ENCODE peak calls at places on chromosome 12, in five cellular contexts. H is small intestine; B is adrenal gland; E is psoas muscle; N is effector memory CD4-positive, alpha-beta T cell. J is an unnamed sample.

GRCh38 chr12:123111498-123112165 is 39.3 kb downstream of the PITPNM2 start:
- DNase-seq in B (no peak), E (no peak), H (no peak), N (no peak), J (no peak)

GRCh38 chr12:230925-231671 is 17.1 kb upstream of the SLC6A12 start:
- DNase-seq in B (peak), H (no peak), N (no peak), E (no peak), J (no peak)

GRCh38 chr12:114046236-114046998 is 80.3 kb upstream of the RBM19 start:
- DNase-seq in N (no peak), E (no peak), B (no peak), H (no peak), J (no peak)

GRCh38 chr12:17511369-17511768 is 578.6 kb downstream of the RERGL start:
- DNase-seq in H (no peak), N (no peak), E (no peak), B (no peak), J (no peak)

GRCh38 chr12:119320678-119321077 is 13.9 kb upstream of the CCDC60 start:
- DNase-seq in H (no peak), B (no peak), N (no peak), E (no peak), J (no peak)

GRCh38 chr12:2284857-2285256 is 232.1 kb downstream of the CACNA1C start:
- DNase-seq in B (peak), E (peak), H (peak), N (no peak), J (no peak)

GRCh38 chr12:80033457-80033856 is 65.9 kb upstream of the OTOGL start:
- DNase-seq in E (no peak), N (no peak), B (no peak), H (no peak), J (no peak)

GRCh38 chr12:78060186-78060585 is 229.5 kb downstream of the NAV3 start:
- DNase-seq in E (no peak), H (no peak), N (no peak), B (no peak), J (no peak)

GRCh38 chr12:117853600-117853999 is 115.2 kb downstream of the KSR2 start:
- DNase-seq in E (no peak), H (peak), B (no peak), N (no peak), J (no peak)

GRCh38 chr12:98973395-98973794 is 328.3 kb downstream of the APAF1 start:
- DNase-seq in H (no peak), N (no peak), E (no peak), B (no peak), J (no peak)

GRCh38 chr12:125129592-125130255 is 64.5 kb downstream of the AACS start:
- DNase-seq in B (no peak), N (no peak), E (no peak), H (no peak), J (no peak)

GRCh38 chr12:109720152-109720855 is 6.7 kb downstream of the FAM222A start:
- DNase-seq in E (peak), N (no peak), H (no peak), B (peak), J (no peak)

GRCh38 chr12:42385341-42385841 is 59.4 kb downstream of the PPHLN1 start:
- DNase-seq in N (no peak), E (no peak), H (no peak), B (no peak), J (no peak)

GRCh38 chr12:91817512-91817911 is 328.1 kb downstream of the BTG1 start:
- DNase-seq in H (no peak), B (no peak), N (no peak), E (no peak), J (no peak)

GRCh38 chr12:90854136-90854689 is 100.8 kb downstream of the CCER1 start:
- DNase-seq in N (no peak), H (peak), E (no peak), B (no peak), J (peak)

GRCh38 chr12:65854629-65855028 is 30.3 kb downstream of the HMGA2 start:
- DNase-seq in N (no peak), B (no peak), E (no peak), H (no peak), J (no peak)

GRCh38 chr12:82359115-82359478 is 768 bp downstream of the METTL25 start:
- DNase-seq in N (no peak), E (peak), H (no peak), B (no peak), J (no peak)

GRCh38 chr12:18863769-18864500 is 126.0 kb downstream of the CAPZA3 start:
- DNase-seq in H (no peak), E (no peak), B (no peak), N (no peak), J (no peak)

GRCh38 chr12:131459666-131460365 is 251.1 kb upstream of the SFSWAP start:
- DNase-seq in N (no peak), E (no peak), H (no peak), B (peak), J (no peak)

GRCh38 chr12:10497602-10498001 is 8.1 kb upstream of the EIF2S3B start:
- DNase-seq in H (peak), B (no peak), E (no peak), N (no peak), J (no peak)

GRCh38 chr12:113980537-113981337 is 14.6 kb upstream of the RBM19 start:
- DNase-seq in N (no peak), E (no peak), H (peak), B (peak), J (peak)

GRCh38 chr12:57027805-57028153 is 11.4 kb upstream of the TAC3 start:
- DNase-seq in H (no peak), N (no peak), E (no peak), B (no peak), J (no peak)

GRCh38 chr12:115185529-115185928 is 501.6 kb upstream of the TBX3 start:
- DNase-seq in H (no peak), N (no peak), E (no peak), B (no peak), J (no peak)

GRCh38 chr12:49706351-49707126 is 666 bp downstream of the FMNL3 start:
- DNase-seq in N (no peak), B (peak), H (no peak), E (peak), J (peak)

GRCh38 chr12:126432780-126433179 is 1367.5 kb downstream of the AACS start:
- DNase-seq in E (no peak), B (no peak), N (no peak), H (no peak), J (no peak)

GRCh38 chr12:104682790-104683279 is 226.1 kb downstream of the CHST11 start:
- DNase-seq in H (peak), E (no peak), N (peak), B (no peak), J (peak)

GRCh38 chr12:14514154-14514842 is 53.4 kb downstream of the PLBD1 start:
- DNase-seq in N (no peak), B (no peak), H (peak), E (no peak), J (no peak)

GRCh38 chr12:9027156-9027555 is 37.8 kb downstream of the KLRG1 start:
- DNase-seq in E (no peak), N (no peak), B (no peak), H (no peak), J (no peak)

GRCh38 chr12:95548056-95548538 is 3.2 kb downstream of the USP44 start:
- DNase-seq in H (peak), E (no peak), N (no peak), B (peak), J (peak)

GRCh38 chr12:42119085-42119633 is 25.5 kb downstream of the GXYLT1 start:
- DNase-seq in E (no peak), N (no peak), H (no peak), B (no peak), J (peak)

GRCh38 chr12:19499030-19499429 is 59.7 kb downstream of the AEBP2 start:
- DNase-seq in E (no peak), N (no peak), B (no peak), H (no peak), J (no peak)

GRCh38 chr12:27119797-27120196 is 37.4 kb upstream of the C12orf71 start:
- DNase-seq in H (no peak), B (no peak), E (no peak), N (no peak), J (no peak)

GRCh38 chr12:80222261-80222660 is 122.9 kb downstream of the OTOGL start:
- DNase-seq in H (no peak), N (no peak), B (no peak), E (no peak), J (no peak)

GRCh38 chr12:81146228-81147225 is 68.6 kb downstream of the ACSS3 start:
- DNase-seq in N (no peak), H (no peak), B (no peak), E (no peak), J (no peak)

GRCh38 chr12:72995616-72996015 is 723.4 kb downstream of the TRHDE start:
- DNase-seq in N (no peak), E (no peak), B (no peak), H (no peak), J (no peak)

GRCh38 chr12:32454075-32454474 is 54.7 kb downstream of the FGD4 start:
- DNase-seq in H (peak), N (no peak), B (no peak), E (no peak), J (no peak)

GRCh38 chr12:12803186-12803585 is 10.0 kb upstream of the DDX47 start:
- DNase-seq in N (peak), B (peak), E (peak), H (peak), J (peak)

GRCh38 chr12:56905852-56906251 is 28.4 kb downstream of the SDR9C7 start:
- DNase-seq in E (no peak), N (no peak), H (no peak), B (no peak), J (no peak)

GRCh38 chr12:75315518-75315917 is 14.6 kb downstream of the CAPS2 start:
- DNase-seq in B (no peak), H (no peak), N (no peak), E (no peak), J (no peak)

DNA sequence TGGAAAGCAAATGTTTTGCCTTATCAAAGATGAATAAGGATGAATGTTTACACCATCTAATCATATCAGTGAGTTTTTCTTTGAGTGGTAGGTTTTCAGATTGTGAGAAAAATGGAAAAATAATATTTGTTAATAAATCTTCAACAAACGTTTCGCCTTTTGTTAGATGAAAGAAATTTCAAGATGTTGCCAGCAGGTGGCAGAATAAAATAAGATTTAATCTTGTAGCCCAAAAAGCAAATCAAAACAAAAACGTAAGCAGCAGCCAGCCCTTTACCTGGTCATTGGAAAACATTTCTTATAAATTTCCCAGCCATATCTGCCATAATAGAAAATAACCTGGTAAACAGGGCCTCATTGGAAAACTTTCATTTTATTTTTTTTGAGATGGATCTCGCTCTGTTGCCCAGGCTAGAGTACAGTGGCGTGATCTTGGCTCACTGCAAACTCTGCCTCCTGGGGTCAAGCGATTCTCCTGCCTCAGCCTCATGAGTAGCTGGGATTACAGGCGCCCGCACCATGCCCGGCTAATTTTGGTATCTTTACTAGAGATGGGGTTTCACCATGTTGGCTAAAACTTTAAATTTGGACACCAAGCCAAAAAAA is 15.4 kb upstream of the TMEM120B start:
- DNase-seq in E (no peak), N (no peak), B (no peak), H (peak), J (peak)
- H3K4me3 ChIP-seq in E (no peak), N (no peak), B (no peak), H (no peak), J (no peak)

GRCh38 chr12:52691076-52691764 is 11.0 kb upstream of the KRT1 start:
- DNase-seq in N (peak), E (no peak), H (no peak), B (no peak), J (peak)

GRCh38 chr12:52689936-52690335 is 9.7 kb upstream of the KRT1 start:
- DNase-seq in N (no peak), B (no peak), E (no peak), H (no peak), J (no peak)

GRCh38 chr12:52689239-52689638 is 9.0 kb upstream of the KRT1 start:
- DNase-seq in H (no peak), N (no peak), E (no peak), B (no peak), J (no peak)

GRCh38 chr12:52691765-52692150 is 11.6 kb upstream of the KRT1 start:
- DNase-seq in N (no peak), H (no peak), B (no peak), E (no peak), J (no peak)

GRCh38 chr12:52690351-52691075 is 10.3 kb upstream of the KRT1 start:
- DNase-seq in B (no peak), E (no peak), N (no peak), H (no peak), J (no peak)
- H3K4me3 ChIP-seq in B (no peak), E (peak), N (peak), H (no peak), J (peak)

GRCh38 chr12:107645630-107646333 is 39.8 kb upstream of the PWP1 start:
- DNase-seq in E (peak), N (no peak), H (no peak), B (no peak), J (no peak)
- H3K4me3 ChIP-seq in E (no peak), N (no peak), H (no peak), B (no peak), J (no peak)

GRCh38 chr12:7460375-7461259 is 16.7 kb upstream of the CD163L1 start:
- DNase-seq in H (peak), N (peak), E (no peak), B (no peak), J (no peak)
- H3K4me3 ChIP-seq in H (no peak), N (no peak), E (no peak), B (no peak), J (no peak)

GRCh38 chr12:47216150-47216677 is 136.5 kb upstream of the AMIGO2 start:
- DNase-seq in B (no peak), H (peak), E (no peak), N (peak), J (peak)

GRCh38 chr12:47221256-47222023 is 141.7 kb upstream of the AMIGO2 start:
- DNase-seq in N (no peak), E (no peak), B (no peak), H (peak), J (no peak)

GRCh38 chr12:47222592-47222959 is 142.8 kb upstream of the AMIGO2 start:
- DNase-seq in E (no peak), N (no peak), H (no peak), B (no peak), J (no peak)

GRCh38 chr12:47218191-47218654 is 138.5 kb upstream of the AMIGO2 start:
- DNase-seq in E (no peak), N (no peak), B (no peak), H (no peak), J (peak)

GRCh38 chr12:47219243-47219642 is 139.5 kb upstream of the AMIGO2 start:
- DNase-seq in B (no peak), E (no peak), H (no peak), N (no peak), J (no peak)
- H3K4me3 ChIP-seq in B (no peak), E (no peak), H (no peak), N (peak), J (peak)

DNA sequence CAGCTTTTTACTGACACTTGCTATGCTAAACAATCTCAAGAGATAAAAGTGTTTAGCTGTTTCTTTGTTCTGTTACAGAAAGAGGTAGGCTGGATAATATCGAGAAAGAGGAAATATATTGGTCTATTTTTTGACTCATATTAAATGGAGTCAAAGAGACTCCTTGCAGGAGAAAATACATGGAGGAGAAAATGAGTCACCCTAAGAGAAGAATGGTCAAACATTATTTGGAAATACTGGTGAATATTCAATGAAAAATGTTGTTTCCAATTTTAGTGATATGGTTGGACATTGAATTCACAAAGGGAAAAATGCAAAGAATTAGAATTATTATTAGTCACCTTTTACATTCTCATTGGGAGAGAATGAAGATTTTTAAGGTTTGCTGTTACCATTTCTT is 3.2 kb downstream of the KCNJ8 start:
- DNase-seq in B (no peak), N (no peak), E (no peak), H (no peak), J (no peak)
- H3K4me3 ChIP-seq in B (peak), N (no peak), E (peak), H (no peak), J (no peak)

GRCh38 chr12:62660763-62661162 is 194.1 kb downstream of the MON2 start:
- DNase-seq in E (no peak), B (no peak), H (no peak), N (no peak), J (no peak)
- H3K4me3 ChIP-seq in E (no peak), B (no peak), H (no peak), N (no peak), J (no peak)

DNA sequence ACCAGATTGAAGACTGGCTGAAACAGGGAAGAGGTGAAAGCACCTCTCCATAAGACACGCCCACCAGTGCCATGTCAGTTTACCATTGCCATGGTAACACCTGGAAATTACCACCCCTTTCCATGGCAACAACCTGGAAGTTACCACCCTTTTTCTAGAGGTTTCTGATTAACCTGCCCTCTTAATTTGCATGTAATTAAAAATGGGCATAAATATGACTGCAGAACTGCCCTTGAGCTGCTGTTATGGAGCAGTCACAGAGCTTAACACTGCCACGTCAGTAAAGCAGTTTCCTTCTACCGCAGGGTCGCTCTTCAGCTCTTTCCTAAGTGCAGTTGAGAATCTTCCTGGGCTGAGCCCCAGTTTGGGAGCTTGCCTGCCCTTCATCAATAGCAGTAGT is 55.2 kb downstream of the RASSF3 start:
- DNase-seq in H (no peak), N (peak), B (no peak), E (no peak), J (peak)
- H3K4me3 ChIP-seq in H (no peak), N (no peak), B (peak), E (no peak), J (peak)

GRCh38 chr12:94280063-94280462 is 131.7 kb downstream of the PLXNC1 start:
- DNase-seq in H (no peak), N (no peak), B (no peak), E (no peak), J (no peak)
- H3K4me3 ChIP-seq in H (no peak), N (no peak), B (no peak), E (no peak), J (no peak)

J was measured in CD4-positive, CD25-positive, alpha-beta regulatory T cell.